ENCODE peak calls at places on chromosomes 3 and 15, in seven cellular contexts. D, B, L, Q, I, V and T are unnamed samples.
A peak's percentile ranks its signal among the peaks of the same experiment; 100 is the strongest.

GRCh38 chr15:83200162-83200561 is 7.5 kb downstream of the HDGFL3 start:
- DNase-seq in Q (no peak), B (no peak), V (no peak), D (no peak), I (no peak), L (no peak), T (no peak)

GRCh38 chr15:66587020-66587419 is 21.2 kb upstream of the LCTL start:
- DNase-seq in L (no peak), I (no peak), B (no peak), Q (no peak), D (no peak), V (no peak), T (no peak)

GRCh38 chr15:33234019-33234418 is 39.5 kb upstream of the FMN1 start:
- DNase-seq in V (no peak), D (peak; percentile 21), Q (no peak), L (no peak), B (peak; percentile 51), I (peak; percentile 59), T (no peak)

GRCh38 chr15:60634815-60635214 is 155.9 kb upstream of the ICE2 start:
- DNase-seq in I (no peak), V (no peak), B (no peak), D (no peak), Q (no peak), L (no peak), T (no peak)

GRCh38 chr3:42476225-42477160 is 25.9 kb upstream of the VIPR1 start:
- DNase-seq in Q (no peak), D (no peak), I (peak; percentile 1), V (peak; percentile 88), B (no peak), L (no peak), T (no peak)

GRCh38 chr3:60240558-60240957 is 1010.7 kb downstream of the FHIT start:
- DNase-seq in D (no peak), L (no peak), Q (no peak), B (no peak), I (peak; percentile 13), V (peak; percentile 20), T (no peak)

GRCh38 chr3:51471775-51472652 is 27.8 kb downstream of the DCAF1 start:
- DNase-seq in L (no peak), Q (no peak), V (no peak), I (no peak), B (no peak), D (no peak), T (no peak)

GRCh38 chr3:102200560-102200959 is 234.3 kb upstream of the ZPLD1 start:
- DNase-seq in D (no peak), Q (no peak), B (no peak), L (no peak), I (no peak), V (no peak), T (no peak)

GRCh38 chr3:16102905-16103364 is 71.5 kb upstream of the GALNT15 start:
- DNase-seq in Q (no peak), B (no peak), V (no peak), I (no peak), L (no peak), D (no peak), T (no peak)

GRCh38 chr3:124850633-124851032 is 36.5 kb downstream of the ITGB5 start:
- DNase-seq in L (no peak), Q (no peak), B (no peak), V (no peak), I (no peak), D (no peak), T (no peak)

GRCh38 chr15:96728591-96728990 is 398.1 kb downstream of the NR2F2 start:
- DNase-seq in L (no peak), I (peak; percentile 37), Q (no peak), V (no peak), B (no peak), D (no peak), T (no peak)

GRCh38 chr15:62775932-62776331 is 266.6 kb upstream of the TPM1 start:
- DNase-seq in V (no peak), I (no peak), B (no peak), D (no peak), L (no peak), Q (no peak), T (no peak)

GRCh38 chr15:23073890-23074631 is 34.7 kb upstream of the TUBGCP5 start:
- DNase-seq in D (no peak), I (peak; percentile 83), V (no peak), Q (no peak), L (no peak), B (no peak), T (no peak)

GRCh38 chr3:80408322-80408721 is 640.5 kb upstream of the ROBO1 start:
- DNase-seq in V (no peak), L (no peak), I (no peak), Q (no peak), D (no peak), B (no peak), T (no peak)

GRCh38 chr15:29937956-29938355 is 115.7 kb upstream of the TJP1 start:
- DNase-seq in B (no peak), D (no peak), Q (no peak), V (no peak), I (no peak), L (no peak), T (no peak)

GRCh38 chr15:45126535-45127158 is 3.0 kb downstream of the DUOXA1 start:
- DNase-seq in D (no peak), L (no peak), B (peak; percentile 49), Q (peak; percentile 32), I (no peak), V (no peak), T (no peak)

GRCh38 chr3:196431193-196432136 is 762 bp downstream of the UBXN7 start:
- DNase-seq in L (no peak), B (peak; percentile 72), V (no peak), D (peak; percentile 30), I (no peak), Q (no peak), T (peak; percentile 12)

GRCh38 chr3:25573386-25574171 is 91.1 kb downstream of the TOP2B start:
- DNase-seq in V (no peak), I (no peak), L (no peak), Q (no peak), B (no peak), D (no peak), T (no peak)

GRCh38 chr3:71658131-71658530 is 67.1 kb downstream of the EIF4E3 start:
- DNase-seq in B (no peak), D (peak; percentile 71), I (peak; percentile 81), Q (no peak), L (no peak), V (peak; percentile 83), T (no peak)

GRCh38 chr15:42734076-42734672 is 2.8 kb downstream of the CDAN1 start:
- DNase-seq in Q (no peak), I (no peak), B (peak; percentile 81), L (no peak), D (no peak), V (no peak), T (no peak)